ENCODE peak calls at places on chromosomes 4 and X, in nine cellular contexts. One of them, this sample, is unnamed.

GRCh38 chr4:153408932-153409331 is 57.2 kb upstream of the TMEM131L start:
- DNase-seq in K562: no peak
- DNase-seq in uterus: no peak
- DNase-seq in esophagus squamous epithelium: no peak
- DNase-seq in HepG2: no peak
- DNase-seq in testis: no peak
- DNase-seq in HCT116: no peak
- DNase-seq in ovary: no peak
- DNase-seq in tibial nerve: no peak
- DNase-seq in this sample: no peak

GRCh38 chrX:68061206-68061535 is 372.1 kb downstream of the OPHN1 start:
- DNase-seq in tibial nerve: no peak
- DNase-seq in esophagus squamous epithelium: no peak
- DNase-seq in K562: no peak
- DNase-seq in uterus: no peak
- DNase-seq in HepG2: no peak
- DNase-seq in HCT116: no peak
- DNase-seq in testis: no peak
- DNase-seq in ovary: no peak
- DNase-seq in this sample: no peak

GRCh38 chr4:89357346-89357745 is 49.7 kb upstream of the GPRIN3 start:
- DNase-seq in uterus: no peak
- DNase-seq in testis: no peak
- DNase-seq in esophagus squamous epithelium: no peak
- DNase-seq in ovary: no peak
- DNase-seq in HCT116: no peak
- DNase-seq in HepG2: no peak
- DNase-seq in K562: no peak
- DNase-seq in tibial nerve: no peak
- DNase-seq in this sample: peak; percentile 48

GRCh38 chr4:6093671-6094070 is 75.4 kb upstream of the C4orf50 start:
- DNase-seq in HCT116: no peak
- DNase-seq in tibial nerve: no peak
- DNase-seq in uterus: no peak
- DNase-seq in ovary: no peak
- DNase-seq in testis: no peak
- DNase-seq in esophagus squamous epithelium: no peak
- DNase-seq in HepG2: no peak
- DNase-seq in K562: no peak
- DNase-seq in this sample: no peak

GRCh38 chrX:24347871-24348270 is 12.6 kb upstream of the SUPT20HL1 start:
- DNase-seq in HepG2: no peak
- DNase-seq in esophagus squamous epithelium: no peak
- DNase-seq in testis: peak; percentile 61
- DNase-seq in HCT116: no peak
- DNase-seq in uterus: no peak
- DNase-seq in tibial nerve: no peak
- DNase-seq in ovary: no peak
- DNase-seq in K562: peak; percentile 2
- DNase-seq in this sample: no peak

GRCh38 chrX:42680651-42681050 is 97.3 kb downstream of the PPP1R2C start:
- DNase-seq in testis: peak; percentile 27
- DNase-seq in esophagus squamous epithelium: no peak
- DNase-seq in tibial nerve: peak; percentile 5
- DNase-seq in HepG2: no peak
- DNase-seq in uterus: no peak
- DNase-seq in HCT116: no peak
- DNase-seq in K562: no peak
- DNase-seq in ovary: no peak
- DNase-seq in this sample: no peak

GRCh38 chr4:23999714-24000113 is 109.9 kb upstream of the PPARGC1A start:
- DNase-seq in testis: no peak
- DNase-seq in esophagus squamous epithelium: no peak
- DNase-seq in tibial nerve: no peak
- DNase-seq in HepG2: no peak
- DNase-seq in K562: no peak
- DNase-seq in HCT116: no peak
- DNase-seq in ovary: no peak
- DNase-seq in uterus: no peak
- DNase-seq in this sample: no peak

GRCh38 chr4:174564529-174564928 is 42.2 kb upstream of the HPGD start:
- DNase-seq in esophagus squamous epithelium: no peak
- DNase-seq in ovary: no peak
- DNase-seq in uterus: no peak
- DNase-seq in HepG2: no peak
- DNase-seq in K562: no peak
- DNase-seq in HCT116: no peak
- DNase-seq in testis: no peak
- DNase-seq in tibial nerve: no peak
- DNase-seq in this sample: no peak

GRCh38 chr4:118968006-118968405 is 79.4 kb downstream of the SYNPO2 start:
- DNase-seq in K562: no peak
- DNase-seq in uterus: peak; percentile 50
- DNase-seq in HCT116: no peak
- DNase-seq in HepG2: no peak
- DNase-seq in tibial nerve: peak; percentile 78
- DNase-seq in esophagus squamous epithelium: peak; percentile 9
- DNase-seq in testis: peak; percentile 79
- DNase-seq in ovary: peak; percentile 61
- DNase-seq in this sample: peak; percentile 93

GRCh38 chr4:118967393-118967792 is 78.7 kb downstream of the SYNPO2 start:
- DNase-seq in uterus: no peak
- DNase-seq in tibial nerve: peak; percentile 37
- DNase-seq in esophagus squamous epithelium: no peak
- DNase-seq in K562: no peak
- DNase-seq in ovary: peak; percentile 41
- DNase-seq in HCT116: no peak
- DNase-seq in HepG2: no peak
- DNase-seq in testis: peak; percentile 23
- DNase-seq in this sample: peak; percentile 61

GRCh38 chr4:118972167-118972566 is 83.5 kb downstream of the SYNPO2 start:
- DNase-seq in ovary: no peak
- DNase-seq in tibial nerve: no peak
- DNase-seq in K562: no peak
- DNase-seq in uterus: no peak
- DNase-seq in esophagus squamous epithelium: no peak
- DNase-seq in HepG2: no peak
- DNase-seq in HCT116: no peak
- DNase-seq in testis: peak; percentile 21
- DNase-seq in this sample: no peak

GRCh38 chr4:118968813-118969212 is 80.2 kb downstream of the SYNPO2 start:
- DNase-seq in esophagus squamous epithelium: no peak
- DNase-seq in ovary: no peak
- DNase-seq in K562: no peak
- DNase-seq in HepG2: no peak
- DNase-seq in tibial nerve: no peak
- DNase-seq in uterus: no peak
- DNase-seq in testis: no peak
- DNase-seq in HCT116: no peak
- DNase-seq in this sample: peak; percentile 36

DNA sequence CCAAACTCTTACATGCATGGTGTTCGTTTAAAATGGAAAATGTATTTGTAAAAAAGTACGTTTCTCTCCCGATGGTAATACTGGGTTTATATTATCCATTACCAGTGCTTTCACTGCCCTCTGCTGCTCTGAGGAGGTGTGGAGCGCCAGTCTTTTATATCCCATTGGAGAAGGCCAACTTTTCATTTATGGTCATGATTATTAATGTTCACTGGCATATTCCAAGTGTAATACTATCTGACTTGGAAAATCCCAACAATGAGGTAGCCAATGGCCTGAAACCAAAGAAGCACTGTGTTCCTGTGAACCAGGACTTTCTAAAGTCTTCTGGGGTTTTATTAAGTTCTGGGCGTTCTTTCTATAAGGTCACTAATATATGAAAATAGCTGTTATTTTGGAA is 80.7 kb downstream of the SYNPO2 start:
- DNase-seq in ovary: peak; percentile 80
- DNase-seq in K562: peak; percentile 28
- DNase-seq in testis: peak; percentile 79
- DNase-seq in esophagus squamous epithelium: no peak
- DNase-seq in HCT116: peak; percentile 32
- DNase-seq in uterus: peak; percentile 73
- DNase-seq in tibial nerve: peak; percentile 80
- DNase-seq in HepG2: peak; percentile 11
- DNase-seq in this sample: peak; percentile 70
- TF ChIP-seq CTCF in ovary: peak; percentile 86
- TF ChIP-seq CTCF in K562: peak; percentile 37
- TF ChIP-seq CTCF in testis: no peak
- TF ChIP-seq CTCF in esophagus squamous epithelium: peak; percentile 62
- TF ChIP-seq CTCF in HCT116: peak; percentile 79
- TF ChIP-seq CTCF in uterus: peak; percentile 82
- TF ChIP-seq CTCF in tibial nerve: peak; percentile 45
- TF ChIP-seq CTCF in HepG2: peak; percentile 67
- TF ChIP-seq CTCF in this sample: peak; percentile 44

GRCh38 chr4:118354913-118355312 is 2.1 kb upstream of the PRSS12 start:
- DNase-seq in ovary: no peak
- DNase-seq in esophagus squamous epithelium: no peak
- DNase-seq in uterus: no peak
- DNase-seq in tibial nerve: no peak
- DNase-seq in HepG2: no peak
- DNase-seq in testis: no peak
- DNase-seq in HCT116: no peak
- DNase-seq in K562: no peak
- DNase-seq in this sample: peak; percentile 19

GRCh38 chr4:118350961-118351360 is 1.8 kb downstream of the PRSS12 start:
- DNase-seq in tibial nerve: no peak
- DNase-seq in uterus: no peak
- DNase-seq in HCT116: no peak
- DNase-seq in ovary: no peak
- DNase-seq in K562: no peak
- DNase-seq in HepG2: no peak
- DNase-seq in esophagus squamous epithelium: no peak
- DNase-seq in testis: no peak
- DNase-seq in this sample: no peak

GRCh38 chr4:118353452-118353851 is 649 bp upstream of the PRSS12 start:
- DNase-seq in HepG2: no peak
- DNase-seq in esophagus squamous epithelium: no peak
- DNase-seq in tibial nerve: no peak
- DNase-seq in uterus: no peak
- DNase-seq in K562: no peak
- DNase-seq in testis: peak; percentile 20
- DNase-seq in HCT116: no peak
- DNase-seq in ovary: no peak
- DNase-seq in this sample: peak; percentile 21

GRCh38 chr4:118351851-118352827 is 664 bp downstream of the PRSS12 start:
- DNase-seq in K562: no peak
- DNase-seq in uterus: no peak
- DNase-seq in HepG2: peak; percentile 4
- DNase-seq in HCT116: peak; percentile 48
- DNase-seq in ovary: peak; percentile 18
- DNase-seq in testis: peak; percentile 63
- DNase-seq in tibial nerve: peak; percentile 24
- DNase-seq in esophagus squamous epithelium: no peak
- DNase-seq in this sample: peak; percentile 51

DNA sequence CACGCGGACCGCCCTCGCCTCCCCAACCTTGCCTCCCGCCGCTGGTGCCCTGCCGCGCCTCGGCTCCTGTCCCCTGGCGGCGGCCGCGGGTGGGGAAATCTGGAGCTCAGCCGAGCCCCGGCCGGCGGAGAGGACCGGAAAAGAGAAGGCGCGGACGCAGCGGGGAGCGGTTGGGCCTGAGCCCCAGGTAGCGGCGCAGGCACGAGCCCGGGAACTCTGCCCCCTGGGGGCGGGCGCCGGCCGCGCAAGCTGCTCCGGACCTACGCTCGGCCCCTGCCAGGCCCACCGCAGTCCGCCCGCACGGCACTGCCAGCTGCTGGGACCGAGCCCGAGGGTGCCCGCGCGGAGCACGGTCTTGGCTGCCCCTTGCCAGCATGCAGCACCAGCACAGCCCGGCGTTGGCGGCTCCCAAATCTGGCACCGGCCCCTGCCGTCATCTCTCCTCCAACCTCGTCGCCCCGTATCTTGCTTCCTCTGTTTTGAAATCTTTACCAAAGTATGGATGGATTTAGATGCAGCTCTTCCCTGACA is at the start of gene PRSS12:
- DNase-seq in K562: peak; percentile 31
- DNase-seq in HepG2: peak; percentile 28
- DNase-seq in HCT116: peak; percentile 57
- DNase-seq in tibial nerve: peak; percentile 34
- DNase-seq in esophagus squamous epithelium: no peak
- DNase-seq in ovary: peak; percentile 46
- DNase-seq in uterus: peak; percentile 22
- DNase-seq in testis: peak; percentile 83
- DNase-seq in this sample: peak; percentile 91
- TF ChIP-seq POLR2A in K562: no peak
- TF ChIP-seq POLR2A in HepG2: no peak
- TF ChIP-seq POLR2A in HCT116: no peak
- TF ChIP-seq POLR2A in tibial nerve: no peak
- TF ChIP-seq POLR2A in esophagus squamous epithelium: no peak
- TF ChIP-seq POLR2A in ovary: no peak
- TF ChIP-seq POLR2A in uterus: no peak
- TF ChIP-seq POLR2A in testis: no peak
- TF ChIP-seq POLR2A in this sample: no peak

GRCh38 chrX:47644557-47645091 is 5.7 kb downstream of the ELK1 start:
- DNase-seq in ovary: peak; percentile 21
- DNase-seq in K562: peak; percentile 39
- DNase-seq in HCT116: no peak
- DNase-seq in HepG2: no peak
- DNase-seq in tibial nerve: no peak
- DNase-seq in esophagus squamous epithelium: no peak
- DNase-seq in uterus: no peak
- DNase-seq in testis: no peak
- DNase-seq in this sample: peak; percentile 28
- TF ChIP-seq CTCF in ovary: peak; percentile 31
- TF ChIP-seq CTCF in K562: peak; percentile 43
- TF ChIP-seq CTCF in HCT116: no peak
- TF ChIP-seq CTCF in HepG2: no peak
- TF ChIP-seq CTCF in tibial nerve: peak; percentile 28
- TF ChIP-seq CTCF in esophagus squamous epithelium: no peak
- TF ChIP-seq CTCF in uterus: no peak
- TF ChIP-seq CTCF in testis: peak; percentile 35
- TF ChIP-seq CTCF in this sample: no peak

GRCh38 chr4:119210760-119211159 is 1.8 kb upstream of the USP53 start:
- DNase-seq in HepG2: no peak
- DNase-seq in tibial nerve: no peak
- DNase-seq in ovary: no peak
- DNase-seq in esophagus squamous epithelium: no peak
- DNase-seq in testis: no peak
- DNase-seq in uterus: no peak
- DNase-seq in K562: no peak
- DNase-seq in HCT116: no peak
- DNase-seq in this sample: peak; percentile 51

GRCh38 chr4:119209586-119209985 is 2.9 kb upstream of the USP53 start:
- DNase-seq in HepG2: no peak
- DNase-seq in ovary: no peak
- DNase-seq in uterus: no peak
- DNase-seq in HCT116: peak; percentile 44
- DNase-seq in K562: no peak
- DNase-seq in tibial nerve: no peak
- DNase-seq in esophagus squamous epithelium: no peak
- DNase-seq in testis: no peak
- DNase-seq in this sample: no peak

GRCh38 chr4:119212251-119212963 is at the start of gene USP53:
- DNase-seq in tibial nerve: peak; percentile 98
- DNase-seq in K562: peak; percentile 97
- DNase-seq in HCT116: peak; percentile 98
- DNase-seq in uterus: peak; percentile 98
- DNase-seq in esophagus squamous epithelium: peak; percentile 82
- DNase-seq in ovary: peak; percentile 99
- DNase-seq in HepG2: peak; percentile 94
- DNase-seq in testis: peak; percentile 99
- DNase-seq in this sample: peak; percentile 96

GRCh38 chr4:119211856-119212250 is 660 bp upstream of the USP53 start:
- DNase-seq in esophagus squamous epithelium: no peak
- DNase-seq in uterus: no peak
- DNase-seq in K562: no peak
- DNase-seq in HCT116: no peak
- DNase-seq in tibial nerve: no peak
- DNase-seq in HepG2: peak; percentile 47
- DNase-seq in testis: no peak
- DNase-seq in ovary: no peak
- DNase-seq in this sample: no peak

GRCh38 chr4:119212964-119213606 is 572 bp downstream of the USP53 start:
- DNase-seq in ovary: peak; percentile 84
- DNase-seq in tibial nerve: peak; percentile 78
- DNase-seq in HepG2: peak; percentile 88
- DNase-seq in HCT116: peak; percentile 89
- DNase-seq in K562: peak; percentile 93
- DNase-seq in testis: peak; percentile 79
- DNase-seq in uterus: peak; percentile 82
- DNase-seq in esophagus squamous epithelium: peak; percentile 39
- DNase-seq in this sample: peak; percentile 95
- TF ChIP-seq POLR2A in ovary: no peak
- TF ChIP-seq POLR2A in tibial nerve: no peak
- TF ChIP-seq POLR2A in HepG2: peak; percentile 70
- TF ChIP-seq POLR2A in HCT116: no peak
- TF ChIP-seq POLR2A in K562: no peak
- TF ChIP-seq POLR2A in testis: no peak
- TF ChIP-seq POLR2A in uterus: no peak
- TF ChIP-seq POLR2A in esophagus squamous epithelium: no peak
- TF ChIP-seq POLR2A in this sample: peak; percentile 0

This sample was measured in NB4.